ENCODE peak calls at places on chromosomes 7 and 10, in four cellular contexts. C is CD4-positive, alpha-beta memory T cell; I is epithelial cell of esophagus; X is AG04450. F is an unnamed sample.

GRCh38 chr7:111011500-111011899 is 79.4 kb upstream of the LRRN3 start:
- DNase-seq in X (no peak), I (no peak), C (no peak), F (peak)

GRCh38 chr10:3787816-3788215 is 2.8 kb upstream of the KLF6 start:
- DNase-seq in C (no peak), X (no peak), I (no peak), F (no peak)

GRCh38 chr10:3775671-3776551 is 9.1 kb downstream of the KLF6 start:
- DNase-seq in C (peak), I (peak), X (no peak), F (peak)

GRCh38 chr10:12603766-12604470 is 254.6 kb downstream of the CAMK1D start:
- DNase-seq in C (no peak), I (no peak), X (no peak), F (no peak)

GRCh38 chr7:84450802-84451201 is 256.2 kb upstream of the SEMA3A start:
- DNase-seq in I (no peak), X (no peak), C (no peak), F (no peak)

GRCh38 chr7:2821842-2822507 is 22.1 kb downstream of the GNA12 start:
- DNase-seq in X (peak), C (no peak), I (peak), F (peak)

GRCh38 chr7:93119191-93119905 is 1.6 kb upstream of the SAMD9 start:
- DNase-seq in X (no peak), I (peak), C (no peak), F (no peak)

GRCh38 chr10:81903472-81903871 is 28.5 kb downstream of the NRG3 start:
- DNase-seq in X (no peak), I (no peak), C (no peak), F (no peak)

GRCh38 chr10:101120884-101121660 is 10.0 kb upstream of the TLX1 start:
- DNase-seq in I (no peak), C (peak), X (no peak), F (peak)

GRCh38 chr10:69845574-69846251 is 44.0 kb downstream of the COL13A1 start:
- DNase-seq in X (no peak), I (peak), C (no peak), F (no peak)

DNA sequence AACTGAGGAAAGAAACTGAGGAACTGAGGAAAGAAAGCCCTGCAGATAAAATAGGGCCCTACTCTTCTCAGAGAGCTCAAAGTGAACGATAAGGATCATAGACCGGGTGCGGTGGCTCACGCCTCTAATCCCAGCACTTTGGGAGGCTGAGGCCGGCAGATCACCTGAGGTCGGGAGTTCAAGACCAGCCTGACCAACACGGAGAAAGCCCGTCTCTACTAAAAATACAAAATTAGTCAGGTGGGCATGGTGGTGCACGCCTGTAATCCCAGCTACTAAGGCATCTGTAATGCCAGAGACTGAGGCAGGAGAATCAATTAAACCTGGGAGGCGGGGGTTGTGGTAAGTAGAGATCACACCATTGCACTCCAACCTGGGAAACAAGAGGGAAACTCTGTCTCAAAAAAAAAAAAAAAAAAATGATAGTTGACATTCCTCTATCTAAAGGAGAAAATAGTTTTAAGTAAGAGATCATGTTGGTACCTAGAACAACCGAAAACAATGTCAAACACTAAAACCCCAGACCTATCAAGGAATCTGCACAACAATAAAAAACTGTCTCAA is 2.5 kb downstream of the MKRN1 start:
- DNase-seq in X (no peak), C (no peak), I (no peak), F (no peak)
- H3K4me3 ChIP-seq in X (no peak), C (peak), I (no peak), F (peak)

GRCh38 chr7:66662646-66663264 is 34.1 kb downstream of the KCTD7 start:
- DNase-seq in X (no peak), C (no peak), I (no peak), F (no peak)
- H3K4me3 ChIP-seq in X (no peak), C (no peak), I (no peak), F (no peak)

DNA sequence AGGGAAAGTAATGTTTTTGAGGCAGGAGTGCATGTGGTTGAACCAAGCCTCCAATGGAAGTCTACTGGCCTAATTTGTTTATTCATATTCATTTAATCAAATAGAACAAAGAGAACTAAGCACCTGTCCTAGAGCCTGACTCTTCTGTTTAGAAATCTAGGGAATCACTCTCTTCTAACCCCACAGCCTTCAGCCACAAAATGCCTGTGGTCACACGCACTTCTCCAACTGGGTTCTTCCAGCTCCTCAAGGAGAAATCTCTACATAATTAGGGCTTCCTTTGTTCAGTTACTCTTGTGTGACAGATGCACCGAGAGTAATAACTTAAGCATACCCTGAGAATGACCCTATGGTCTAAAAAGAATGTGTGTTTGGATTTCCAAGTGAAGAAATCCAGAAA is 133.7 kb upstream of the NAMPT start:
- DNase-seq in X (peak), C (no peak), I (no peak), F (no peak)
- H3K4me3 ChIP-seq in X (no peak), C (no peak), I (no peak), F (no peak)

DNA sequence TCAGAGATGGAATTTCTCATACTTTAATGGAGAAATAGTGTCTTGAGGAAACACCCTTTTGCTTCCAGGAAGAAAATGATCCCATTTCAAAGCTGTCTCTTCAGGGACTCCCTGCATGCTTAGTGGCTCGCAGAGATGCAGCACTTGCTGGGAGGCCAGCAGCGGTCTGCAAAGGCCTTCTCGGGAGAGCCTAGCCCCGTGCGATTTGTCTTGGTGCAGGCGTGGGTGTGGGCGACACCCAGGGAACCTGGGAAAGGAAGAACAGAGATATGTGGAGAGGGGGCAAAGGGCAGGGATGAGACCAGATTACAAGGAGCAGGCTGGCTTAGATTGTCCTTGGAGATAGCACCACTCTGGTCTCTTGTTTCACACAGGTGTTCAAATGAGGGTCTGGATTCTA is 352.3 kb upstream of the PODXL start:
- DNase-seq in X (no peak), C (no peak), I (no peak), F (no peak)
- H3K4me3 ChIP-seq in X (no peak), C (no peak), I (no peak), F (no peak)

GRCh38 chr7:130818056-130818455 is 84.0 kb upstream of the KLF14 start:
- DNase-seq in X (no peak), C (no peak), I (no peak), F (no peak)

GRCh38 chr7:130823060-130823459 is 89.1 kb upstream of the KLF14 start:
- DNase-seq in I (no peak), X (no peak), C (no peak), F (no peak)

GRCh38 chr7:130825819-130826218 is 91.8 kb upstream of the KLF14 start:
- DNase-seq in I (no peak), C (no peak), X (no peak), F (no peak)

GRCh38 chr7:130821864-130822263 is 87.9 kb upstream of the KLF14 start:
- DNase-seq in I (no peak), X (no peak), C (no peak), F (no peak)

GRCh38 chr7:130822642-130823041 is 88.6 kb upstream of the KLF14 start:
- DNase-seq in I (no peak), X (no peak), C (no peak), F (peak)
- H3K4me3 ChIP-seq in I (no peak), X (no peak), C (no peak), F (no peak)

GRCh38 chr10:79244068-79244442 is 103.2 kb upstream of the PPIF start:
- DNase-seq in I (no peak), X (no peak), C (no peak), F (peak)

GRCh38 chr10:79242620-79243152 is 104.6 kb upstream of the PPIF start:
- DNase-seq in I (peak), X (peak), C (peak), F (peak)

GRCh38 chr10:79244841-79245504 is 102.3 kb upstream of the PPIF start:
- DNase-seq in X (no peak), I (no peak), C (no peak), F (peak)

GRCh38 chr10:79241990-79242619 is 105.2 kb upstream of the PPIF start:
- DNase-seq in I (peak), X (no peak), C (peak), F (peak)

DNA sequence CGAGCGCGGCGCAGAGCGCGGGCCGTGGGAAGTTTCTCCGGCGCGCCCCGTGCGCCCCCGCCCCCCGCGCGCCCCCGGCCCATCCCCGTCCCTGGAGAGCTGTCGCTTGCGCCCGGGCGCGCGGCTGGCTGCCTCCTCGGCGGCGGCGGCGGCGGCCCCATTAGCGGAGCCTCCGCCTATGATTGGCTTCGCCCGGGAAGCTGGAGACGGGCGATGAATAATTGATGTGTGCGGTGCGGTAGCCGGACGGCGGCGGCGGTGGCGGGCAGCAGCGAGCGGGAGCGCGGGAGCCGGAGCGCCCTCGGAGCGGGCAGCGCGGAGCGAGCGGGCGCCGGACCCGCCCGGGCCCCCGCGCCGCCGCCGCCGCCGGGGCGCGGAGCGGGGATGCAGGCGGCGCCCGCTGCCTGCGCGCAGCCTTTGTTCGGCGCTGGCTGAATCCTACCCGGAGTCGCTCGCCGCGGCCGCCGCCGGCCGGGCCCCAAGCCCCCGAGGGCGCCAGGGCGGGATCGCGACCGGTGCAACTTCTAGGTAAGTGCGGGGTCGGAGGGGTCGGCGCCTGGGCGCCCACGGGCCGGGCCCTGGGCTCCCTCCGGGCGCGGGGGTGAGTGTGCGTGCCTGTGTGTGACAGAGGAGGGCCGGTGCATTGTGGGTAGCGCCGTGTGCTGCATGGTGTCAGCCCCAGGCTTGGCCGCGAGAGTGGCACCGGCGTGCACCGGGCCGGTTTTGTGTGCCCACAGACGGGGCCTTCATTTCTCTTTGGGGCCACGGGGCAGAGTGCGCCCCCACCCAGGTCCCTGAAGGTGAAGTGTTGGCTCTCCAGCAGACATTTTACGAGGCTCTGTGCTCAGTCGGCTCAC is 103.8 kb upstream of the PPIF start:
- DNase-seq in C (peak), I (peak), X (no peak), F (peak)
- H3K4me3 ChIP-seq in C (no peak), I (peak), X (peak), F (peak)

GRCh38 chr10:60913657-60914056 is 30.3 kb downstream of the RHOBTB1 start:
- DNase-seq in I (no peak), C (no peak), X (no peak), F (no peak)
- H3K4me3 ChIP-seq in I (no peak), C (no peak), X (no peak), F (no peak)

GRCh38 chr7:29287366-29287765 is 92.8 kb downstream of the CHN2 start:
- DNase-seq in I (peak), C (no peak), X (no peak), F (no peak)

GRCh38 chr7:29285451-29285807 is 90.9 kb downstream of the CHN2 start:
- DNase-seq in C (no peak), I (peak), X (no peak), F (peak)

GRCh38 chr7:29288534-29289091 is 94.0 kb downstream of the CHN2 start:
- DNase-seq in I (no peak), X (no peak), C (no peak), F (no peak)

GRCh38 chr7:29284586-29285450 is 90.2 kb downstream of the CHN2 start:
- DNase-seq in X (no peak), I (peak), C (no peak), F (no peak)

GRCh38 chr7:29285861-29286260 is 91.3 kb downstream of the CHN2 start:
- DNase-seq in C (no peak), I (no peak), X (no peak), F (no peak)
- H3K4me3 ChIP-seq in C (no peak), I (no peak), X (no peak), F (no peak)